ENCODE peak calls at places on chromosomes 12 and 14, in six cellular contexts. K, G, I, Y, B and H are unnamed samples.

GRCh38 chr14:54211562-54212308 is 185.1 kb upstream of the CDKN3 start:
- DNase-seq in K (no peak), G (no peak), I (peak; percentile 65), Y (no peak), B (no peak), H (no peak)

GRCh38 chr12:94849411-94849976 is 154.0 kb downstream of the NDUFA12 start:
- DNase-seq in K (no peak), G (no peak), I (no peak), Y (peak; percentile 18), B (no peak), H (no peak)

GRCh38 chr12:19946549-19946948 is 421.8 kb upstream of the PDE3A start:
- DNase-seq in K (no peak), G (no peak), I (peak; percentile 92), Y (no peak), B (no peak), H (peak; percentile 15)

GRCh38 chr12:101783838-101784237 is 44.6 kb upstream of the SYCP3 start:
- DNase-seq in K (no peak), G (no peak), I (no peak), Y (no peak), B (no peak), H (no peak)

GRCh38 chr12:32444895-32445294 is 45.5 kb downstream of the FGD4 start:
- DNase-seq in K (no peak), G (no peak), I (peak; percentile 79), Y (peak; percentile 29), B (no peak), H (peak; percentile 74)

GRCh38 chr14:31933716-31934115 is 143.4 kb upstream of the ARHGAP5 start:
- DNase-seq in K (no peak), G (no peak), I (no peak), Y (no peak), B (no peak), H (no peak)

GRCh38 chr14:95038521-95039250 is 118.6 kb downstream of the DICER1 start:
- DNase-seq in K (no peak), G (no peak), I (no peak), Y (no peak), B (no peak), H (no peak)

GRCh38 chr12:6067152-6067916 is 57.1 kb downstream of the VWF start:
- DNase-seq in K (peak; percentile 60), G (no peak), I (no peak), Y (peak; percentile 72), B (peak; percentile 40), H (peak; percentile 58)

GRCh38 chr12:57063991-57064725 is 14.2 kb upstream of the MYO1A start:
- DNase-seq in K (no peak), G (no peak), I (no peak), Y (no peak), B (no peak), H (no peak)

GRCh38 chr12:12872934-12873275 is 18.5 kb upstream of the GPRC5A start:
- DNase-seq in K (no peak), G (no peak), I (peak; percentile 51), Y (no peak), B (no peak), H (no peak)

GRCh38 chr14:100307215-100308111 is 1.2 kb upstream of the SLC25A29 start:
- DNase-seq in K (no peak), G (peak; percentile 32), I (no peak), Y (peak; percentile 62), B (peak; percentile 46), H (peak; percentile 28)

DNA sequence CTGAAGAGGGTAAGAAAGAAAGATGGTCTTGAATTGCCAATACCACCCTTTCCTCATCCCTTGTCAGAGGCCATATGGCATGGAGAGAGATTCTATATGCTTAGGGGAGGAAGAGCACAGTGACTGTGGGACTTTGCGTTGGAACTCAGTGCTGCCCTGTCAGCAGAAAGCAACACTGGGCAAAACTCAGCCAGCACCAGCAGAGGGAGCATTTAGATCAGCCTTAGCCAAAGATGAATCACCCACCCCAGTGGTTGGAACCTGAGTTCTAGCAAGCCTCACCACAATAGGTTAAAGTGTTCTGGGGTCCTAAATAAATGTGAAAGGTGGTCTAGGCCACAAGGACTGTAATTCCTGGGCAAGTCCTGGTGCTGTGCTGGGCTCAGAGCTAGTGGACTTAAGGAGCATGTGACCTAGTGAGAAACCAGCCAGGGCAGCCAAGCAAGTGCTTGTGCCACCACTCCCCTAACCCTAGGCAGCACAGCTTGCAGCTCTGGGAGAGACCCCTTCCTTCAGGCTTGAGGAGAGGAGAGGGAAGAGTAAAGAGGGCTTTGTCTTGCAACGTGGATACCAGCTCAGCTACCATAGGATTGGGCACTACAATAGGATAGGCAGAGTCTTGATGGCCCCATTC is 11.4 kb upstream of the BCAT1 start:
- DNase-seq in K (no peak), G (peak; percentile 20), I (peak; percentile 42), Y (peak; percentile 61), B (no peak), H (peak; percentile 48)
- TF ChIP-seq CTCF in K (peak; percentile 28), G (peak; percentile 8), I (peak; percentile 88), Y (peak; percentile 66), B (no peak), H (peak; percentile 35)

DNA sequence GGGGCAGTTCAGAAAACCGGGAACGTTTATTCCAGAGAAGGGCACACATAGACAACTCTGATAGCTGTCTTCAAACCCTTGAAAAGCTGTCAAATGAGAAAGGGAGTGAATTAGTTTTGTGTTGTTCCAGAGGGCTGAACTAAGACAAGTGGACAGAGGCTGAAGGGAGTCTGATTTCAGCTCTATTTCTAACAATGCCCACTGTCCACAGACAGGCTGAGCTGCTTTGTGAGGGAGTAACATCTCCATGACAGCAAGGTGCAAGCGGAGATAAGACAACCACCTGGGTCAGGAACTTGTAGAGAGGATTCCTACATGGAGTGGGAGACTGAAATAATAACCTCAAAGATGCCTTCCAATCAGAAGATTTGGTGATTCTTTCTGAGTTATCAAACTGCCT is 25.6 kb upstream of the PARP11 start:
- DNase-seq in K (no peak), G (no peak), I (no peak), Y (no peak), B (no peak), H (no peak)
- TF ChIP-seq CTCF in K (no peak), G (no peak), I (no peak), Y (no peak), B (no peak), H (no peak)

GRCh38 chr12:55072093-55072492 is 52.3 kb downstream of the NEUROD4 start:
- DNase-seq in K (peak; percentile 16), G (peak; percentile 32), I (no peak), Y (peak; percentile 79), B (peak; percentile 61), H (peak; percentile 77)
- TF ChIP-seq CTCF in K (peak; percentile 14), G (peak; percentile 26), I (peak; percentile 34), Y (peak; percentile 71), B (peak; percentile 9), H (peak; percentile 56)

GRCh38 chr12:80598004-80598606 is 109.3 kb upstream of the MYF6 start:
- DNase-seq in K (no peak), G (no peak), I (peak; percentile 79), Y (peak; percentile 41), B (no peak), H (peak; percentile 56)
- TF ChIP-seq CTCF in K (peak; percentile 31), G (no peak), I (peak; percentile 45), Y (peak; percentile 64), B (peak; percentile 10), H (peak; percentile 26)

DNA sequence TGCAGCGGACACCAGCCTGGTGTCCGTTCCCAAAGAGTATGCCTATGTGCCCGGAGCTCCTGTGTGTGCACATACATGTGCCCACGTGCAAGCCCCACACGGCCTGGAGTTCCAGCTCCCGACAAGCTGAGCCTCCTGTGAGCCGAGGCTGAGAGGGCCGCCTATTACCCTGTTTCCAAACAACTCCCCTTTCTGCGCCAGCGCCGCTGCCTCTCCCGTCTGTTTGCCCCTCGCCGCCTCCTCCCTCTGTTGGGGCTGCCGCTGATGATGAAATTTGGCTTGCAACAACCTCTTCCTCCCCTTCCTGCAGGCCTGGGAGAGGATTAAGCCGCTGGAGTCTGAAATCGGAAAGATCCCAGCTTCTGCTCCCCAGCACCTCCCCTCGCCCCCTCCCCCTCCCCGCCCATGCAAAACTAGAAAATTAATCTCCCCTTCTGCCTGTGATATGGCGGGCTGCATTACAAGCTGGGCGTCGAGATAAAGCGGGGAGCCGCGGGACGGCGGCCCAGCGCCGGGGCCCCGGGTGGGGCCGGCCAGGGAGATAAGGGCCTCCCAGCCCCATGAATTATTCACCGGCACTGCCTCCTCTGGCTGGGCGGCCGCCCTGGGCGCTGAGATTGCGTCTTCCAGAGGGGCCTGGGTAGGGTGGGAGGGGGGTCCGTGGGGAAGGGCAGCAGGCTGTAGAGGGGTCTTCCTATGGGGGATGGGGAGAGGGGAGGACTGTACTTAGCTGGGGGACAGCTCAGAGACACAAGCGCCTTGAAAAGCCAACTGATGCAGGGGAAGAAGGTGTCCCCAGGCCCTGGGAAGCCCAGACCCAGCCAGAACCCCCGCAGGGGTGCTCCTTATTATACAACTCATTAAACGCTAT is 6.8 kb upstream of the ASIC1 start:
- DNase-seq in K (peak; percentile 41), G (peak; percentile 57), I (peak; percentile 47), Y (peak; percentile 77), B (peak; percentile 69), H (no peak)
- TF ChIP-seq CTCF in K (no peak), G (no peak), I (no peak), Y (no peak), B (no peak), H (no peak)

GRCh38 chr14:39576258-39576657 is 144.0 kb upstream of the FBXO33 start:
- DNase-seq in K (no peak), G (no peak), I (no peak), Y (no peak), B (no peak), H (no peak)
- TF ChIP-seq CTCF in K (no peak), G (no peak), I (no peak), Y (peak; percentile 31), B (no peak), H (no peak)

GRCh38 chr14:36070056-36071043 is 106.2 kb downstream of the PTCSC3 start:
- DNase-seq in K (no peak), G (peak; percentile 54), I (peak; percentile 36), Y (peak; percentile 87), B (peak; percentile 75), H (peak; percentile 78)
- TF ChIP-seq CTCF in K (peak; percentile 50), G (peak; percentile 49), I (peak; percentile 92), Y (peak; percentile 94), B (peak; percentile 57), H (peak; percentile 73)

DNA sequence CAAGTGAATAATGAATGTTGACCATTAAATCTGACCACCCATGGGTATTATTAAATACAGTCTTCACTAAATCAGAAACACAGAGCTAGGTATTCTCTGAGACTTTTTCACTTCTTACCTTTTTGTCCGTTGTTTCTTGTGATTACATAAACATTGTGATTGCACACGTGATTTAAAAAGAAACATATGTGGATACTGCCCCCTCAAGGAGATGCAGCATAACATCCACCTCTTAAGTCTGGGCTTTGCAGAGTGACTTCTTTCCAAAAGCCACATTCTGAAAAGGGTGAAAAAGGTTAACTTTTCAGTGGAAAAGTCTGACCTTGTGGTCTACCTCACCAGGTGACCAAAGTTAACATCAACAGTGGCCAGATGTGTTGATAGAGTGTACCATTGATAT is 185.5 kb upstream of the FAR2 start:
- DNase-seq in K (no peak), G (no peak), I (peak; percentile 20), Y (peak; percentile 14), B (no peak), H (no peak)
- TF ChIP-seq CTCF in K (peak; percentile 24), G (peak; percentile 9), I (peak; percentile 56), Y (peak; percentile 52), B (no peak), H (no peak)